ENCODE peak calls at places on chromosomes 6 and 20, in eight cellular contexts. One of them, this sample, is unnamed.

GRCh38 chr6:88561034-88561973 is 395.2 kb upstream of the CNR1 start:
- DNase-seq in endodermal cell: no peak
- DNase-seq in K562: no peak
- DNase-seq in Ammon's horn: no peak
- DNase-seq in body of pancreas: no peak
- DNase-seq in foreskin fibroblast: no peak
- DNase-seq in Caki2: no peak
- DNase-seq in A549: no peak
- DNase-seq in this sample: no peak

GRCh38 chr6:2900821-2901644 is 2.1 kb downstream of the SERPINB9 start:
- DNase-seq in body of pancreas: no peak
- DNase-seq in Ammon's horn: peak; percentile 71
- DNase-seq in endodermal cell: no peak
- DNase-seq in A549: no peak
- DNase-seq in foreskin fibroblast: peak; percentile 51
- DNase-seq in K562: no peak
- DNase-seq in Caki2: no peak
- DNase-seq in this sample: no peak

GRCh38 chr6:168123165-168123911 is 44.3 kb upstream of the FRMD1 start:
- DNase-seq in body of pancreas: no peak
- DNase-seq in K562: no peak
- DNase-seq in Caki2: no peak
- DNase-seq in endodermal cell: peak; percentile 68
- DNase-seq in foreskin fibroblast: no peak
- DNase-seq in Ammon's horn: no peak
- DNase-seq in A549: no peak
- DNase-seq in this sample: no peak

GRCh38 chr6:10316327-10316726 is 98.5 kb downstream of the TFAP2A start:
- DNase-seq in foreskin fibroblast: peak; percentile 98
- DNase-seq in Ammon's horn: peak; percentile 83
- DNase-seq in A549: no peak
- DNase-seq in K562: peak; percentile 24
- DNase-seq in body of pancreas: no peak
- DNase-seq in Caki2: peak; percentile 80
- DNase-seq in endodermal cell: no peak
- DNase-seq in this sample: no peak

GRCh38 chr6:13524801-13525508 is 37.6 kb upstream of the GFOD1 start:
- DNase-seq in K562: no peak
- DNase-seq in Ammon's horn: no peak
- DNase-seq in Caki2: no peak
- DNase-seq in endodermal cell: no peak
- DNase-seq in A549: no peak
- DNase-seq in foreskin fibroblast: no peak
- DNase-seq in body of pancreas: no peak
- DNase-seq in this sample: no peak

GRCh38 chr6:137661601-137662000 is 167.4 kb upstream of the OLIG3 start:
- DNase-seq in Caki2: peak; percentile 31
- DNase-seq in endodermal cell: peak; percentile 70
- DNase-seq in body of pancreas: peak; percentile 26
- DNase-seq in A549: no peak
- DNase-seq in foreskin fibroblast: peak; percentile 57
- DNase-seq in K562: peak; percentile 16
- DNase-seq in Ammon's horn: no peak
- DNase-seq in this sample: peak; percentile 9

GRCh38 chr6:138765896-138766487 is 7.6 kb upstream of the CCDC28A start:
- DNase-seq in K562: peak; percentile 63
- DNase-seq in endodermal cell: no peak
- DNase-seq in foreskin fibroblast: peak; percentile 57
- DNase-seq in Ammon's horn: peak; percentile 36
- DNase-seq in body of pancreas: peak; percentile 18
- DNase-seq in Caki2: peak; percentile 10
- DNase-seq in A549: peak; percentile 28
- DNase-seq in this sample: peak; percentile 58

GRCh38 chr6:110828396-110828795 is 13.1 kb upstream of the CDK19 start:
- DNase-seq in foreskin fibroblast: peak; percentile 64
- DNase-seq in Caki2: no peak
- DNase-seq in endodermal cell: no peak
- DNase-seq in body of pancreas: no peak
- DNase-seq in Ammon's horn: peak; percentile 5
- DNase-seq in A549: no peak
- DNase-seq in K562: no peak
- DNase-seq in this sample: no peak

GRCh38 chr6:150546457-150546856 is 53.2 kb upstream of the PLEKHG1 start:
- DNase-seq in Caki2: no peak
- DNase-seq in Ammon's horn: no peak
- DNase-seq in A549: no peak
- DNase-seq in endodermal cell: no peak
- DNase-seq in body of pancreas: no peak
- DNase-seq in K562: no peak
- DNase-seq in foreskin fibroblast: no peak
- DNase-seq in this sample: no peak

GRCh38 chr20:43744966-43745733 is 18.3 kb upstream of the GTSF1L start:
- DNase-seq in foreskin fibroblast: no peak
- DNase-seq in K562: no peak
- DNase-seq in body of pancreas: peak; percentile 18
- DNase-seq in endodermal cell: peak; percentile 62
- DNase-seq in Caki2: no peak
- DNase-seq in Ammon's horn: no peak
- DNase-seq in A549: no peak
- DNase-seq in this sample: no peak

GRCh38 chr20:48788486-48789072 is 39.2 kb downstream of the PREX1 start:
- DNase-seq in Caki2: no peak
- DNase-seq in K562: no peak
- DNase-seq in A549: no peak
- DNase-seq in foreskin fibroblast: no peak
- DNase-seq in endodermal cell: no peak
- DNase-seq in Ammon's horn: no peak
- DNase-seq in body of pancreas: no peak
- DNase-seq in this sample: no peak

GRCh38 chr6:157987788-157988699 is 6.4 kb downstream of the SYNJ2 start:
- DNase-seq in foreskin fibroblast: no peak
- DNase-seq in A549: no peak
- DNase-seq in Caki2: no peak
- DNase-seq in K562: no peak
- DNase-seq in endodermal cell: no peak
- DNase-seq in body of pancreas: no peak
- DNase-seq in Ammon's horn: no peak
- DNase-seq in this sample: no peak

GRCh38 chr20:50285376-50286173 is 94.9 kb downstream of the CEBPB start:
- DNase-seq in body of pancreas: no peak
- DNase-seq in K562: no peak
- DNase-seq in Ammon's horn: no peak
- DNase-seq in endodermal cell: no peak
- DNase-seq in foreskin fibroblast: peak; percentile 90
- DNase-seq in A549: no peak
- DNase-seq in Caki2: peak; percentile 45
- DNase-seq in this sample: no peak

GRCh38 chr6:130366011-130366963 is at the start of gene TMEM200A:
- DNase-seq in K562: no peak
- DNase-seq in foreskin fibroblast: peak; percentile 91
- DNase-seq in A549: peak; percentile 6
- DNase-seq in body of pancreas: peak; percentile 22
- DNase-seq in Caki2: no peak
- DNase-seq in Ammon's horn: peak; percentile 28
- DNase-seq in endodermal cell: peak; percentile 87
- DNase-seq in this sample: no peak

GRCh38 chr20:373171-373890 is 7.2 kb upstream of the TRIB3 start:
- DNase-seq in foreskin fibroblast: peak; percentile 88
- DNase-seq in A549: peak; percentile 90
- DNase-seq in endodermal cell: peak; percentile 67
- DNase-seq in body of pancreas: no peak
- DNase-seq in Ammon's horn: no peak
- DNase-seq in Caki2: peak; percentile 72
- DNase-seq in K562: peak; percentile 73
- DNase-seq in this sample: peak; percentile 55

GRCh38 chr6:42547407-42548329 is 16.2 kb upstream of the UBR2 start:
- DNase-seq in K562: peak; percentile 93
- DNase-seq in A549: peak; percentile 77
- DNase-seq in endodermal cell: peak; percentile 95
- DNase-seq in Caki2: peak; percentile 83
- DNase-seq in body of pancreas: peak; percentile 84
- DNase-seq in foreskin fibroblast: peak; percentile 93
- DNase-seq in Ammon's horn: peak; percentile 95
- DNase-seq in this sample: peak; percentile 71

GRCh38 chr20:46203510-46203837 is 85.4 kb downstream of the CD40 start:
- DNase-seq in Caki2: no peak
- DNase-seq in A549: no peak
- DNase-seq in K562: no peak
- DNase-seq in endodermal cell: no peak
- DNase-seq in body of pancreas: no peak
- DNase-seq in Ammon's horn: no peak
- DNase-seq in foreskin fibroblast: no peak
- DNase-seq in this sample: no peak

GRCh38 chr6:96743496-96743895 is 93.8 kb downstream of the GPR63 start:
- DNase-seq in endodermal cell: no peak
- DNase-seq in foreskin fibroblast: no peak
- DNase-seq in A549: no peak
- DNase-seq in body of pancreas: no peak
- DNase-seq in K562: no peak
- DNase-seq in Ammon's horn: no peak
- DNase-seq in Caki2: no peak
- DNase-seq in this sample: no peak

GRCh38 chr6:42453027-42453648 is 1.4 kb upstream of the TRERF1 start:
- DNase-seq in body of pancreas: peak; percentile 89
- DNase-seq in A549: peak; percentile 62
- DNase-seq in endodermal cell: peak; percentile 96
- DNase-seq in K562: peak; percentile 86
- DNase-seq in Caki2: peak; percentile 88
- DNase-seq in Ammon's horn: peak; percentile 79
- DNase-seq in foreskin fibroblast: peak; percentile 98
- DNase-seq in this sample: peak; percentile 81

GRCh38 chr20:21570285-21570992 is 56.6 kb upstream of the NKX2-2 start:
- DNase-seq in A549: no peak
- DNase-seq in Caki2: no peak
- DNase-seq in endodermal cell: no peak
- DNase-seq in Ammon's horn: no peak
- DNase-seq in body of pancreas: no peak
- DNase-seq in K562: no peak
- DNase-seq in foreskin fibroblast: no peak
- DNase-seq in this sample: no peak

GRCh38 chr6:167073679-167074274 is 49.1 kb upstream of the CCR6 start:
- DNase-seq in endodermal cell: no peak
- DNase-seq in body of pancreas: no peak
- DNase-seq in Caki2: no peak
- DNase-seq in K562: no peak
- DNase-seq in A549: no peak
- DNase-seq in foreskin fibroblast: no peak
- DNase-seq in Ammon's horn: no peak
- DNase-seq in this sample: no peak

GRCh38 chr20:2849529-2849928 is 9.0 kb downstream of the VPS16 start:
- DNase-seq in A549: no peak
- DNase-seq in Ammon's horn: no peak
- DNase-seq in Caki2: no peak
- DNase-seq in K562: no peak
- DNase-seq in endodermal cell: no peak
- DNase-seq in foreskin fibroblast: no peak
- DNase-seq in body of pancreas: no peak
- DNase-seq in this sample: no peak

GRCh38 chr6:148557796-148558457 is 188.9 kb upstream of the UST start:
- DNase-seq in A549: no peak
- DNase-seq in foreskin fibroblast: no peak
- DNase-seq in body of pancreas: no peak
- DNase-seq in Caki2: no peak
- DNase-seq in Ammon's horn: no peak
- DNase-seq in K562: no peak
- DNase-seq in endodermal cell: no peak
- DNase-seq in this sample: no peak

GRCh38 chr20:32052090-32052791 is at the start of gene HCK:
- DNase-seq in K562: no peak
- DNase-seq in body of pancreas: no peak
- DNase-seq in A549: peak; percentile 31
- DNase-seq in Caki2: no peak
- DNase-seq in endodermal cell: peak; percentile 70
- DNase-seq in Ammon's horn: no peak
- DNase-seq in foreskin fibroblast: peak; percentile 12
- DNase-seq in this sample: no peak

GRCh38 chr20:25237610-25238318 is 10.1 kb upstream of the PYGB start:
- DNase-seq in foreskin fibroblast: peak; percentile 99
- DNase-seq in Caki2: peak; percentile 97
- DNase-seq in endodermal cell: no peak
- DNase-seq in K562: peak; percentile 65
- DNase-seq in A549: peak; percentile 100
- DNase-seq in Ammon's horn: peak; percentile 81
- DNase-seq in body of pancreas: no peak
- DNase-seq in this sample: peak; percentile 94

GRCh38 chr6:168071620-168072019 is 7.4 kb downstream of the FRMD1 start:
- DNase-seq in foreskin fibroblast: no peak
- DNase-seq in Caki2: no peak
- DNase-seq in K562: peak; percentile 58
- DNase-seq in endodermal cell: peak; percentile 83
- DNase-seq in A549: peak; percentile 31
- DNase-seq in Ammon's horn: no peak
- DNase-seq in body of pancreas: peak; percentile 36
- DNase-seq in this sample: no peak

GRCh38 chr20:32742322-32743236 is 688 bp downstream of the COMMD7 start:
- DNase-seq in body of pancreas: no peak
- DNase-seq in K562: no peak
- DNase-seq in foreskin fibroblast: peak; percentile 30
- DNase-seq in endodermal cell: peak; percentile 89
- DNase-seq in Ammon's horn: no peak
- DNase-seq in A549: no peak
- DNase-seq in Caki2: no peak
- DNase-seq in this sample: no peak

GRCh38 chr20:3777726-3778629 is 3.3 kb downstream of the SPEF1 start:
- DNase-seq in endodermal cell: peak; percentile 89
- DNase-seq in Ammon's horn: peak; percentile 60
- DNase-seq in body of pancreas: peak; percentile 66
- DNase-seq in Caki2: no peak
- DNase-seq in A549: peak; percentile 95
- DNase-seq in foreskin fibroblast: peak; percentile 84
- DNase-seq in K562: no peak
- DNase-seq in this sample: no peak

GRCh38 chr20:1034420-1034799 is 32.3 kb upstream of the RSPO4 start:
- DNase-seq in foreskin fibroblast: no peak
- DNase-seq in Ammon's horn: no peak
- DNase-seq in K562: no peak
- DNase-seq in body of pancreas: no peak
- DNase-seq in A549: no peak
- DNase-seq in Caki2: no peak
- DNase-seq in endodermal cell: no peak
- DNase-seq in this sample: no peak

GRCh38 chr20:34433391-34433790 is 70.3 kb downstream of the ITCH start:
- DNase-seq in Caki2: no peak
- DNase-seq in A549: no peak
- DNase-seq in K562: no peak
- DNase-seq in Ammon's horn: no peak
- DNase-seq in body of pancreas: no peak
- DNase-seq in foreskin fibroblast: no peak
- DNase-seq in endodermal cell: no peak
- DNase-seq in this sample: no peak